ENCODE peak calls at places on chromosomes 11 and 22, in eight cellular contexts. S is adrenal gland, G is esophagus squamous epithelium, D is ovary, I is body of pancreas, W is GM12878, V is spleen, U is A549. C is an unnamed sample.

GRCh38 chr11:11461473-11461872 is 108.4 kb upstream of the CSNK2A3 start:
- DNase-seq in S (no peak), G (no peak), D (no peak), I (no peak), W (no peak), V (no peak), U (no peak), C (no peak)

GRCh38 chr11:88478136-88478785 is 140.7 kb upstream of the CTSC start:
- DNase-seq in S (no peak), G (no peak), D (no peak), I (no peak), W (no peak), V (no peak), U (no peak), C (no peak)

GRCh38 chr22:37189011-37189466 is 992 bp upstream of the C1QTNF6 start:
- DNase-seq in S (no peak), G (no peak), D (no peak), I (no peak), W (no peak), V (no peak), U (no peak), C (no peak)

GRCh38 chr11:16511109-16511806 is 154.9 kb upstream of the SOX6 start:
- DNase-seq in S (no peak), G (no peak), D (no peak), I (no peak), W (no peak), V (no peak), U (no peak), C (no peak)

GRCh38 chr11:120120805-120121335 is 17.0 kb downstream of the TRIM29 start:
- DNase-seq in S (no peak), G (no peak), D (no peak), I (no peak), W (no peak), V (no peak), U (no peak), C (no peak)

GRCh38 chr11:10441652-10442503 is 13.2 kb upstream of the AMPD3 start:
- DNase-seq in S (no peak), G (no peak), D (no peak), I (no peak), W (peak; percentile 82), V (no peak), U (no peak), C (no peak)

GRCh38 chr11:4891996-4892640 is 10.4 kb downstream of the OR51T1 start:
- DNase-seq in S (no peak), G (no peak), D (no peak), I (no peak), W (no peak), V (no peak), U (peak; percentile 2), C (no peak)

GRCh38 chr22:49464024-49464423 is 363.6 kb downstream of the BRD1 start:
- DNase-seq in S (no peak), G (no peak), D (no peak), I (no peak), W (no peak), V (no peak), U (no peak), C (no peak)

GRCh38 chr11:2269601-2270321 is 627 bp downstream of the ASCL2 start:
- DNase-seq in S (no peak), G (no peak), D (no peak), I (peak; percentile 60), W (no peak), V (peak; percentile 90), U (peak; percentile 56), C (peak; percentile 58)

GRCh38 chr22:48489551-48490512 is 1337.8 kb downstream of the BRD1 start:
- DNase-seq in S (no peak), G (no peak), D (no peak), I (no peak), W (no peak), V (peak; percentile 57), U (peak; percentile 23), C (peak; percentile 33)

GRCh38 chr22:50600541-50600940 is at the start of gene MAPK8IP2:
- DNase-seq in S (peak; percentile 41), G (no peak), D (no peak), I (no peak), W (no peak), V (peak; percentile 70), U (no peak), C (peak; percentile 18)

GRCh38 chr22:17486313-17486712 is 77.0 kb upstream of the SLC25A18 start:
- DNase-seq in S (peak; percentile 43), G (no peak), D (no peak), I (peak; percentile 90), W (no peak), V (no peak), U (no peak), C (no peak)

GRCh38 chr11:36018967-36019596 is 75.2 kb downstream of the LDLRAD3 start:
- DNase-seq in S (no peak), G (no peak), D (no peak), I (no peak), W (no peak), V (no peak), U (no peak), C (no peak)

GRCh38 chr11:126163074-126163700 is 48.3 kb downstream of the RPUSD4 start:
- DNase-seq in S (peak; percentile 35), G (no peak), D (peak; percentile 39), I (no peak), W (no peak), V (peak; percentile 67), U (no peak), C (peak; percentile 39)

GRCh38 chr11:18720811-18721575 is 5.0 kb downstream of the IGSF22 start:
- DNase-seq in S (peak; percentile 84), G (no peak), D (peak; percentile 90), I (peak; percentile 81), W (no peak), V (peak; percentile 93), U (peak; percentile 76), C (peak; percentile 66)

GRCh38 chr11:37770145-37770544 is 1172.1 kb upstream of the RAG2 start:
- DNase-seq in S (no peak), G (no peak), D (no peak), I (no peak), W (no peak), V (no peak), U (no peak), C (no peak)

GRCh38 chr11:86784247-86784681 is 16.1 kb upstream of the PRSS23 start:
- DNase-seq in S (no peak), G (no peak), D (no peak), I (no peak), W (no peak), V (no peak), U (no peak), C (no peak)

GRCh38 chr11:1570896-1571759 is 943 bp downstream of the DUSP8 start:
- DNase-seq in S (peak; percentile 12), G (no peak), D (no peak), I (peak; percentile 66), W (no peak), V (peak; percentile 82), U (no peak), C (no peak)

GRCh38 chr11:1565904-1566247 is 6.2 kb downstream of the DUSP8 start:
- DNase-seq in S (peak; percentile 8), G (no peak), D (no peak), I (no peak), W (no peak), V (peak; percentile 74), U (no peak), C (no peak)

GRCh38 chr11:93738647-93739081 is 2.6 kb downstream of the TAF1D start:
- DNase-seq in S (no peak), G (no peak), D (no peak), I (no peak), W (no peak), V (no peak), U (no peak), C (no peak)
- TF ChIP-seq POLR2A in S (no peak), G (no peak), D (no peak), I (no peak), W (no peak), V (no peak), U (no peak), C (no peak)

DNA sequence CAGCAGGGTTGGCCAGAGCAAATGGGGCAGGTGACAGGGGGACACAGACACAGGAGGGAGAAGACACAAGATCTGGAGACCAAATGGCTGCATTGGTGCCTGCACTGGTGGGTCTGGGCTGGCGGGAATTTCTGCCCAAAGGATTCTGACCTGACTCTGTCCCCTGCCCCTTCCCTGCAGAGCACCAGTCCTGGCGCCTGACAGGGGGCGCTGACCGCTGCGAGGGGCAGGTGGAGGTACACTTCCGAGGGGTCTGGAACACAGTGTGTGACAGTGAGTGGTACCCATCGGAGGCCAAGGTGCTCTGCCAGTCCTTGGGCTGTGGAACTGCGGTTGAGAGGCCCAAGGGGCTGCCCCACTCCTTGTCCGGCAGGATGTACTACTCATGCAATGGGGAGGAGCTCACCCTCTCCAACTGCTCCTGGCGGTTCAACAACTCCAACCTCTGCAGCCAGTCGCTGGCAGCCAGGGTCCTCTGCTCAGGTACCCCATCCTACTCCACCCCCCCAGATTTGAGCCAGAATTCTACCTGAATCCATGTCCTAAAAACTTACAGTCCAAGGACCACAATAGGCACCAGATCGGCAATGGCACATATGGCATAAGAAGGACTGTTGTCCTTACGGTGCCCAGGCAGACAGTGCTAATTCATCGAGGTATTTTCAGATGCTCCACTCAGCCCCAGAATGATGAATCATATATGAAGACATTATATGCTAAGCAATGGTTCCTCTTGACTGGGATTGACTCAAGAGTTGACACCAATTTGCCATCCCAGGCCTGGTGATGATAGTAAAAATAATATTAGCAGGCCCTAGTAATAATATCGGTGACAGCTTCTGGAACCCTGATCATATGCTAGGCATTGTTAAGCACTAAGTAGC is 38.2 kb downstream of the CD6 start:
- DNase-seq in S (no peak), G (no peak), D (no peak), I (no peak), W (no peak), V (peak; percentile 66), U (no peak), C (no peak)
- H3K27ac ChIP-seq in S (no peak overlapping the region), G (no peak overlapping the region), D (no peak overlapping the region), I (no peak overlapping the region), W (no peak overlapping the region), V (no peak overlapping the region), U (no peak overlapping the region), C (no peak overlapping the region)

DNA sequence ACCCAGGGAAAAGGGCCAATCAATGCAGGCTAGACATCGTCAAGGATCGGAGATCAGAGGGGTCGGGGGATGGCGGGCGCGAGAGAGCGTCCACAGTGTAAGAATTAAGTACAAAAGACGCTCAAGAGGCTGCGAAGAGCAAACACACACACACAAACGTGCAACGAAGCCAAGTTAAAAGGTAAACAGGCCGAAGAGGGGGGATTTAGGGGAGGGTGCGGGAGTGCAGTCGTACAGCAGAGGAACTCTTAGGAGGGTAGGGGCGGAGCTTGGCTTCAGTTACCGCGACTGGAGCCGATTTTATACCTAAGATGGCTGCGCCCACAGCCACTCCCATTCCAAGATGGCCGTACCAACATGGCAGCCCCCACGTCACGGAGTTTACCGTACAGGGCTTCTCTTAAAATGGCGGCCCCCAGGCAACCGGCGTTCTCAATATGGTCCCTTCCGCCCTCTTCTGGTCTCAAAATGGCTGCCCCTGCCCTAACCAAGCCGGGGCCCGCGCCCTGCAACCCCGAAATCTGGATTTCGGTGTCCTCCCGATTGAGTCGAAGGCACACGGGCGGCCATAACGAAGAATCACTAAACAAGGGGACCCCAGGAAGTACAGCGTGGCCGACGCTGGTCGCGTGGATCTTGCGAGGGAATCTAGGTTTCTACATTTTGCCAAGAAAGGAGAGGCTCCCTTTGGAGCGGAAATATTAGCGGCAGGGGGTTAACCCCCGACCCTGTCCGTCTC is 2.0 kb downstream of the GNG3 start:
- DNase-seq in S (peak; percentile 98), G (peak; percentile 94), D (peak; percentile 99), I (peak; percentile 99), W (peak; percentile 91), V (peak; percentile 99), U (peak; percentile 94), C (peak; percentile 96)
- TF ChIP-seq POLR2A in S (peak; percentile 44), G (peak; percentile 76), D (peak; percentile 68), I (peak; percentile 86), W (peak; percentile 72), V (no peak), U (no peak), C (peak; percentile 68)

GRCh38 chr11:129458278-129458677 is 82.6 kb downstream of the BARX2 start:
- DNase-seq in S (no peak), G (no peak), D (no peak), I (no peak), W (no peak), V (no peak), U (no peak), C (no peak)
- H3K27ac ChIP-seq in S (no peak overlapping the region), G (peak overlapping the region; percentile 31), D (no peak overlapping the region), I (no peak overlapping the region), W (no peak overlapping the region), V (no peak overlapping the region), U (no peak overlapping the region), C (no peak overlapping the region)

C was measured in right lobe of liver.